ENCODE peak calls at places on chromosome 13, in six cellular contexts. D is right lobe of liver, P is PC-3, I is RWPE2, J is right cardiac atrium, G is foreskin keratinocyte. L is an unnamed sample.

GRCh38 chr13:105914637-105915036 is 620.8 kb downstream of the EFNB2 start:
- ATAC-seq in D (no peak), P (no peak), I (no peak), J (no peak), G (no peak), L (no peak)

GRCh38 chr13:46751811-46752635 is 44.9 kb downstream of the ESD start:
- ATAC-seq in D (peak; percentile 75), P (no peak), I (no peak), J (no peak), G (no peak), L (peak; percentile 99)

GRCh38 chr13:112159575-112160547 is 92.9 kb downstream of the SOX1 start:
- ATAC-seq in D (no peak), P (no peak), I (no peak), J (no peak), G (no peak), L (no peak)

GRCh38 chr13:114032121-114032799 is 58.4 kb upstream of the C13orf46 start:
- ATAC-seq in D (no peak), P (no peak), I (peak; percentile 71), J (peak; percentile 11), G (no peak), L (no peak)

GRCh38 chr13:20713751-20714150 is 10.3 kb downstream of the IL17D start:
- ATAC-seq in D (no peak), P (no peak), I (no peak), J (peak; percentile 65), G (no peak), L (no peak)

GRCh38 chr13:23723463-23723862 is 153.3 kb downstream of the TNFRSF19 start:
- ATAC-seq in D (no peak), P (peak; percentile 53), I (no peak), J (peak; percentile 72), G (no peak), L (no peak)

GRCh38 chr13:79307866-79308298 is 98.2 kb downstream of the RBM26 start:
- ATAC-seq in D (peak; percentile 13), P (peak; percentile 74), I (peak; percentile 68), J (peak; percentile 42), G (peak; percentile 91), L (peak; percentile 78)

GRCh38 chr13:110073982-110074381 is 233.0 kb downstream of the COL4A1 start:
- ATAC-seq in D (no peak), P (no peak), I (no peak), J (no peak), G (no peak), L (no peak)

GRCh38 chr13:51881296-51881695 is 19.5 kb downstream of the CCDC70 start:
- ATAC-seq in D (no peak), P (no peak), I (no peak), J (no peak), G (no peak), L (no peak)

GRCh38 chr13:42804244-42804868 is 23.0 kb downstream of the FAM216B start:
- ATAC-seq in D (no peak), P (no peak), I (no peak), J (no peak), G (no peak), L (peak; percentile 65)

GRCh38 chr13:26873174-26873698 is 112.7 kb upstream of the GPR12 start:
- ATAC-seq in D (no peak), P (no peak), I (no peak), J (no peak), G (no peak), L (no peak)

GRCh38 chr13:66159526-66159925 is 1070.6 kb downstream of the PCDH9 start:
- ATAC-seq in D (no peak), P (no peak), I (no peak), J (no peak), G (no peak), L (no peak)

GRCh38 chr13:33355470-33355869 is 69.9 kb upstream of the STARD13 start:
- ATAC-seq in D (peak; percentile 28), P (no peak), I (no peak), J (peak; percentile 58), G (no peak), L (no peak)

GRCh38 chr13:99303863-99304521 is 3.2 kb downstream of the GPR183 start:
- ATAC-seq in D (no peak), P (no peak), I (no peak), J (peak; percentile 35), G (no peak), L (peak; percentile 18)

GRCh38 chr13:24626449-24626848 is 53.8 kb upstream of the ATP12A start:
- ATAC-seq in D (no peak), P (no peak), I (no peak), J (no peak), G (no peak), L (peak; percentile 46)

L was measured in activated T-helper 17 cell treated with anti-CD3 and anti-CD28 coated beads, Interleukin-2, amount 50 U/mL, for 72 hours.